ENCODE peak calls at places on chromosome X, in five cellular contexts. One of them, this sample, is unnamed.

GRCh38 chrX:109187473-109188168 is 294.3 kb downstream of the GUCY2F start:
- DNase-seq in stimulated activated CD4-positive, alpha-beta T cell treated with anti-CD3 and anti-CD28 coated beads, Interleukin-2, amount 100 ng/mL, for 48 hours: no peak
- DNase-seq in stimulated activated CD8-positive, alpha-beta memory T cell treated with anti-CD3 and anti-CD28 coated beads, Interleukin-15, amount 100 ng/mL, for 24 hours: no peak
- DNase-seq in AG20443: no peak
- DNase-seq in T-helper 17 cell: no peak
- DNase-seq in this sample: no peak

GRCh38 chrX:20361890-20362262 is 95.2 kb upstream of the RPS6KA3 start:
- DNase-seq in stimulated activated CD4-positive, alpha-beta T cell treated with anti-CD3 and anti-CD28 coated beads, Interleukin-2, amount 100 ng/mL, for 48 hours: no peak
- DNase-seq in stimulated activated CD8-positive, alpha-beta memory T cell treated with anti-CD3 and anti-CD28 coated beads, Interleukin-15, amount 100 ng/mL, for 24 hours: no peak
- DNase-seq in AG20443: peak
- DNase-seq in T-helper 17 cell: no peak
- DNase-seq in this sample: peak

GRCh38 chrX:63764946-63765345 is 20.1 kb downstream of the ARHGEF9 start:
- DNase-seq in stimulated activated CD4-positive, alpha-beta T cell treated with anti-CD3 and anti-CD28 coated beads, Interleukin-2, amount 100 ng/mL, for 48 hours: no peak
- DNase-seq in stimulated activated CD8-positive, alpha-beta memory T cell treated with anti-CD3 and anti-CD28 coated beads, Interleukin-15, amount 100 ng/mL, for 24 hours: no peak
- DNase-seq in AG20443: peak
- DNase-seq in T-helper 17 cell: no peak
- DNase-seq in this sample: no peak

GRCh38 chrX:97743014-97743413 is 859.3 kb downstream of the RPA4 start:
- DNase-seq in stimulated activated CD4-positive, alpha-beta T cell treated with anti-CD3 and anti-CD28 coated beads, Interleukin-2, amount 100 ng/mL, for 48 hours: peak
- DNase-seq in stimulated activated CD8-positive, alpha-beta memory T cell treated with anti-CD3 and anti-CD28 coated beads, Interleukin-15, amount 100 ng/mL, for 24 hours: no peak
- DNase-seq in AG20443: no peak
- DNase-seq in T-helper 17 cell: no peak
- DNase-seq in this sample: no peak

GRCh38 chrX:39818750-39819149 is 279.0 kb downstream of the BCOR start:
- DNase-seq in stimulated activated CD4-positive, alpha-beta T cell treated with anti-CD3 and anti-CD28 coated beads, Interleukin-2, amount 100 ng/mL, for 48 hours: no peak
- DNase-seq in stimulated activated CD8-positive, alpha-beta memory T cell treated with anti-CD3 and anti-CD28 coated beads, Interleukin-15, amount 100 ng/mL, for 24 hours: no peak
- DNase-seq in AG20443: no peak
- DNase-seq in T-helper 17 cell: no peak
- DNase-seq in this sample: no peak

GRCh38 chrX:31228909-31229308 is 157.1 kb upstream of the FTHL17 start:
- DNase-seq in stimulated activated CD4-positive, alpha-beta T cell treated with anti-CD3 and anti-CD28 coated beads, Interleukin-2, amount 100 ng/mL, for 48 hours: no peak
- DNase-seq in stimulated activated CD8-positive, alpha-beta memory T cell treated with anti-CD3 and anti-CD28 coated beads, Interleukin-15, amount 100 ng/mL, for 24 hours: no peak
- DNase-seq in AG20443: no peak
- DNase-seq in T-helper 17 cell: no peak
- DNase-seq in this sample: no peak

GRCh38 chrX:109040057-109040456 is 303.7 kb upstream of the IRS4 start:
- DNase-seq in stimulated activated CD4-positive, alpha-beta T cell treated with anti-CD3 and anti-CD28 coated beads, Interleukin-2, amount 100 ng/mL, for 48 hours: no peak
- DNase-seq in stimulated activated CD8-positive, alpha-beta memory T cell treated with anti-CD3 and anti-CD28 coated beads, Interleukin-15, amount 100 ng/mL, for 24 hours: no peak
- DNase-seq in AG20443: no peak
- DNase-seq in T-helper 17 cell: no peak
- DNase-seq in this sample: no peak

GRCh38 chrX:2631743-2632532 is 59.2 kb upstream of the CD99 start:
- DNase-seq in stimulated activated CD4-positive, alpha-beta T cell treated with anti-CD3 and anti-CD28 coated beads, Interleukin-2, amount 100 ng/mL, for 48 hours: no peak
- DNase-seq in stimulated activated CD8-positive, alpha-beta memory T cell treated with anti-CD3 and anti-CD28 coated beads, Interleukin-15, amount 100 ng/mL, for 24 hours: no peak
- DNase-seq in AG20443: no peak
- DNase-seq in T-helper 17 cell: no peak
- DNase-seq in this sample: no peak

GRCh38 chrX:131762802-131763234 is 218.9 kb downstream of the OR13H1 start:
- DNase-seq in stimulated activated CD4-positive, alpha-beta T cell treated with anti-CD3 and anti-CD28 coated beads, Interleukin-2, amount 100 ng/mL, for 48 hours: peak
- DNase-seq in stimulated activated CD8-positive, alpha-beta memory T cell treated with anti-CD3 and anti-CD28 coated beads, Interleukin-15, amount 100 ng/mL, for 24 hours: no peak
- DNase-seq in AG20443: peak
- DNase-seq in T-helper 17 cell: no peak
- DNase-seq in this sample: no peak

GRCh38 chrX:40552768-40553167 is 28.0 kb upstream of the ATP6AP2 start:
- DNase-seq in stimulated activated CD4-positive, alpha-beta T cell treated with anti-CD3 and anti-CD28 coated beads, Interleukin-2, amount 100 ng/mL, for 48 hours: no peak
- DNase-seq in stimulated activated CD8-positive, alpha-beta memory T cell treated with anti-CD3 and anti-CD28 coated beads, Interleukin-15, amount 100 ng/mL, for 24 hours: no peak
- DNase-seq in AG20443: no peak
- DNase-seq in T-helper 17 cell: no peak
- DNase-seq in this sample: peak

GRCh38 chrX:137547291-137547690 is 18.6 kb upstream of the ZIC3 start:
- DNase-seq in stimulated activated CD4-positive, alpha-beta T cell treated with anti-CD3 and anti-CD28 coated beads, Interleukin-2, amount 100 ng/mL, for 48 hours: no peak
- DNase-seq in stimulated activated CD8-positive, alpha-beta memory T cell treated with anti-CD3 and anti-CD28 coated beads, Interleukin-15, amount 100 ng/mL, for 24 hours: no peak
- DNase-seq in AG20443: no peak
- DNase-seq in T-helper 17 cell: no peak
- DNase-seq in this sample: no peak

GRCh38 chrX:13220916-13221315 is 98.9 kb downstream of the ATXN3L start:
- DNase-seq in stimulated activated CD4-positive, alpha-beta T cell treated with anti-CD3 and anti-CD28 coated beads, Interleukin-2, amount 100 ng/mL, for 48 hours: no peak
- DNase-seq in stimulated activated CD8-positive, alpha-beta memory T cell treated with anti-CD3 and anti-CD28 coated beads, Interleukin-15, amount 100 ng/mL, for 24 hours: no peak
- DNase-seq in AG20443: peak
- DNase-seq in T-helper 17 cell: no peak
- DNase-seq in this sample: peak

GRCh38 chrX:101206471-101206870 is 13.1 kb upstream of the DRP2 start:
- DNase-seq in stimulated activated CD4-positive, alpha-beta T cell treated with anti-CD3 and anti-CD28 coated beads, Interleukin-2, amount 100 ng/mL, for 48 hours: no peak
- DNase-seq in stimulated activated CD8-positive, alpha-beta memory T cell treated with anti-CD3 and anti-CD28 coated beads, Interleukin-15, amount 100 ng/mL, for 24 hours: no peak
- DNase-seq in AG20443: peak
- DNase-seq in T-helper 17 cell: no peak
- DNase-seq in this sample: no peak

GRCh38 chrX:87808576-87809243 is 291.1 kb downstream of the KLHL4 start:
- DNase-seq in stimulated activated CD4-positive, alpha-beta T cell treated with anti-CD3 and anti-CD28 coated beads, Interleukin-2, amount 100 ng/mL, for 48 hours: no peak
- DNase-seq in stimulated activated CD8-positive, alpha-beta memory T cell treated with anti-CD3 and anti-CD28 coated beads, Interleukin-15, amount 100 ng/mL, for 24 hours: no peak
- DNase-seq in AG20443: no peak
- DNase-seq in T-helper 17 cell: no peak
- DNase-seq in this sample: no peak

This sample was measured in Calu3.